ENCODE peak calls at places on chromosome 6, in eight cellular contexts. E, Z, V, G, N, M, K and A are unnamed samples.

GRCh38 chr6:110389689-110390382 is 25.5 kb downstream of the DDO start:
- DNase-seq in N (peak), G (no peak), K (no peak), M (no peak), Z (no peak), V (no peak), E (no peak), A (no peak)

GRCh38 chr6:86511962-86512361 is 425.4 kb upstream of the HTR1E start:
- DNase-seq in E (no peak), V (no peak), K (no peak), Z (no peak), M (no peak), G (no peak), N (no peak), A (no peak)

GRCh38 chr6:168105813-168106660 is 27.0 kb upstream of the FRMD1 start:
- DNase-seq in G (no peak), E (no peak), K (peak), N (no peak), M (no peak), Z (peak), V (no peak), A (no peak)

GRCh38 chr6:40512340-40512739 is 74.8 kb downstream of the LRFN2 start:
- DNase-seq in N (no peak), M (no peak), K (no peak), G (no peak), E (no peak), V (peak), Z (no peak), A (no peak)

GRCh38 chr6:65524232-65524631 is 182.8 kb downstream of the EYS start:
- DNase-seq in N (no peak), G (no peak), V (no peak), E (no peak), M (no peak), Z (no peak), K (no peak), A (no peak)

GRCh38 chr6:36858407-36858981 is 16.1 kb downstream of the PPIL1 start:
- DNase-seq in M (no peak), N (no peak), Z (no peak), E (peak), V (no peak), G (peak), K (no peak), A (no peak)

GRCh38 chr6:9921366-9921765 is 493.5 kb downstream of the TFAP2A start:
- DNase-seq in G (no peak), Z (no peak), V (no peak), M (peak), N (no peak), K (no peak), E (no peak), A (peak)

GRCh38 chr6:42572523-42572922 is 8.7 kb downstream of the UBR2 start:
- DNase-seq in E (no peak), Z (no peak), G (no peak), V (no peak), K (no peak), N (no peak), M (no peak), A (no peak)

GRCh38 chr6:113847435-113847834 is 9.7 kb upstream of the MARCKS start:
- DNase-seq in M (no peak), K (no peak), G (no peak), N (no peak), E (no peak), Z (no peak), V (no peak), A (no peak)

GRCh38 chr6:89985744-89986493 is 91.7 kb downstream of the GJA10 start:
- DNase-seq in N (no peak), V (peak), G (peak), K (peak), E (no peak), M (no peak), Z (peak), A (peak)

GRCh38 chr6:3380344-3381232 is 76.3 kb downstream of the SLC22A23 start:
- DNase-seq in Z (no peak), V (no peak), N (peak), E (no peak), K (no peak), M (peak), G (no peak), A (no peak)

GRCh38 chr6:3227363-3228045 is at the start of gene TUBB2B:
- DNase-seq in N (no peak), E (no peak), K (peak), M (no peak), Z (peak), G (peak), V (peak), A (no peak)

GRCh38 chr6:51161752-51162151 is 343.1 kb downstream of the TFAP2B start:
- DNase-seq in N (no peak), M (no peak), E (no peak), G (no peak), V (no peak), Z (no peak), K (no peak), A (no peak)

GRCh38 chr6:138311268-138311667 is 66.4 kb upstream of the SMIM28 start:
- DNase-seq in K (no peak), V (no peak), G (no peak), M (no peak), E (no peak), Z (no peak), N (no peak), A (no peak)

GRCh38 chr6:64831680-64832079 is 875.3 kb downstream of the EYS start:
- DNase-seq in M (no peak), E (no peak), K (no peak), G (no peak), Z (no peak), N (no peak), V (no peak), A (peak)

GRCh38 chr6:12296255-12296573 is 6.1 kb downstream of the EDN1 start:
- DNase-seq in G (peak), V (no peak), Z (no peak), K (no peak), M (peak), E (no peak), N (peak), A (peak)

GRCh38 chr6:9360881-9361280 is 925.5 kb upstream of the SLC35B3 start:
- DNase-seq in G (no peak), Z (no peak), N (no peak), M (peak), K (no peak), V (no peak), E (no peak), A (no peak)

GRCh38 chr6:97626586-97627441 is 343.8 kb upstream of the MMS22L start:
- DNase-seq in G (peak), E (no peak), M (no peak), K (no peak), N (no peak), Z (no peak), V (peak), A (no peak)

GRCh38 chr6:160036790-160037206 is 67.9 kb downstream of the IGF2R start:
- DNase-seq in N (no peak), K (peak), G (peak), M (peak), E (no peak), Z (no peak), V (no peak), A (peak)

GRCh38 chr6:22447862-22448261 is 121.5 kb upstream of the HDGFL1 start:
- DNase-seq in Z (no peak), V (no peak), M (no peak), N (no peak), E (no peak), K (no peak), G (peak), A (no peak)

GRCh38 chr6:75402296-75402695 is 91.3 kb downstream of the FILIP1 start:
- DNase-seq in G (peak), N (no peak), E (no peak), V (no peak), M (peak), K (peak), Z (peak), A (peak)

GRCh38 chr6:501891-502601 is 110.5 kb downstream of the IRF4 start:
- DNase-seq in N (no peak), M (no peak), Z (no peak), V (no peak), E (no peak), G (no peak), K (no peak), A (no peak)

GRCh38 chr6:44096615-44097014 is 30.6 kb downstream of the MRPL14 start:
- DNase-seq in E (peak), M (peak), G (peak), K (peak), N (peak), Z (peak), V (peak), A (peak)

GRCh38 chr6:149221774-149222070 is 95.8 kb upstream of the TAB2 start:
- DNase-seq in V (no peak), M (no peak), Z (no peak), N (no peak), K (no peak), G (peak), E (no peak), A (no peak)

DNA sequence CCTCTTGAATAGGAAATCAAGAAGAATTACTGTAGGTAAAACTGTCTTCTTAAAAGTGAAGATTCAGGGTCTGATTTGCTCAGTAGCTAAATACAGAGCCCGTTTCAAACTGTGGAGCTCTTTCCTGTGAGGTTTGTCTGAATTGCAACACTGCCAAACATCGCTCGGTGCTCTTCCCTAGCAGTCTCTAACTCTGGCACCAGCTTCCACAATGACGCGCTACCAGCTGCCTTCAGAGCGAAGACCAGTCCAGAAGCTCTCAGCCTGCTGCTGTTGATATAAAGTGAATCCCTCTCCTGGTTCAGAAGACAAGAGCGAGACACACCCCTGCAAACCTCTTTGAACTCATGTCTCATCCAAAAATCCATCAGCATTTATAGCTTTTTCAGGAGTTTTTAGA is 447.0 kb downstream of the LMBRD1 start:
- DNase-seq in K (peak), N (no peak), Z (peak), V (peak), G (no peak), E (no peak), M (no peak), A (no peak)
- TF ChIP-seq CTCF in K (no peak), N (no peak), Z (no peak), V (no peak), G (no peak), E (no peak), M (no peak), A (no peak)

GRCh38 chr6:39496951-39497350 is 174.4 kb upstream of the KCNK16 start:
- DNase-seq in Z (no peak), N (peak), V (no peak), G (no peak), E (peak), M (no peak), K (peak), A (peak)
- TF ChIP-seq CTCF in Z (no peak), N (no peak), V (no peak), G (no peak), E (no peak), M (no peak), K (no peak), A (no peak)

GRCh38 chr6:104682722-104683643 is 176.7 kb downstream of the HACE1 start:
- DNase-seq in V (peak), Z (peak), E (no peak), N (peak), G (peak), K (peak), M (peak), A (peak)
- TF ChIP-seq CTCF in V (peak), Z (peak), E (no peak), N (peak), G (peak), K (peak), M (peak), A (peak)

DNA sequence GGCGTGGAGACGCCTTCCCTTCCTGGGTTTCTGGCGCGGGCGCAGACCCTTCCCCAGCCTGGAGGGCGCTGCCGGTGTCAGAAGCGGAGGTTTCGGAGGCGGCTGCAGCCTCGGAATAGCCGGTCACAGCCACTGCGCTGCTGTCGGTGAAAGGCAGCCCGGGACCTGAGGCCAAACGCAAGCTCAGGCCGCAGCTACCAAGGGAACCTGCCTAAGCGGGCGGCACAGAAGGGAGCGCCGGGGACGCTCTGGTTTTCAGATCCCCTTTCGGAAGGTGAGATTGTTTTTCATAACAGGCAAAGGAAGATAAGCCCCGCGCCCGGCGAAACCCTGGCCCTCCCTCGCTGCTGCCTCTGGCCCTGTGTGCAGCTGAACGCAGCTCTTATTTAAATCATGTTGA is 116.5 kb downstream of the FAM120B start:
- DNase-seq in V (no peak), M (no peak), E (no peak), K (no peak), Z (no peak), G (no peak), N (no peak), A (no peak)
- TF ChIP-seq CTCF in V (no peak), M (no peak), E (no peak), K (no peak), Z (no peak), G (no peak), N (no peak), A (no peak)

DNA sequence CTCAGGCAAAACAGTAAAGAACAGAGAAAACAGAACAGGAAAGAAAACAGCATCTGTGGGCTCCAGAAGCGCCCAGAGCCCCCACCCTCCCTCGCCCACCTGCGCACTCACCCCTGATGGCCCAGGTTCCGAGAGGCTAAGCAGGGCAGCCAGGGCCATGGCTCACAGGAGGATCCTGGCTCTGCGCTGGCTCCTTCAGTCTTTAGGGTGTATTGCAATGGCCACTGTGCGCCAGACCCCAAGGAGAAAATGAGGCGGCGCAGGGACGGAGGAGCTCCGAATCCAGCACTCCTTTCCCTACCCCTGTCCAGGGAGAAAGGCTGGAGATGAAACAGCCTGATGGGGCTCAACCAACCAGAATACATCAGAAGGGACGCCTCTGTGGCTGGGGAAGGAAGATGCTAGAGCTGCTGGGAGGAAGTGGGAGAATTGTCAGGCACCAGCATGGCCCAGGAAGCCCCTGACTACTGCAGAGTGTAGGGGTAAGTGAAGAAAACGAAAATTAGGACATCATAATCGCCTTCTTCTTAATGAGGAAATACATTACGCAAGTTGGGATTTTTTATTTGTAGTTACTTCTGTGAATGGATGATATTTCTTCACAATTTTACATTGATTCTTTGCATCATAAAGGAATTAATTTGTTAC is 49.0 kb downstream of the COL11A2 start:
- DNase-seq in G (no peak), Z (no peak), E (no peak), V (no peak), N (no peak), K (no peak), M (no peak), A (no peak)
- TF ChIP-seq CTCF in G (peak), Z (no peak), E (no peak), V (peak), N (no peak), K (no peak), M (no peak), A (no peak)